ENCODE peak calls at places on chromosomes 2 and 18, in six cellular contexts. V is NCI-H2107; A is endodermal cell; Y is natural killer cell treated with Interleukin-12 subunit alpha and Interleukin-12 subunit beta and Interleukin-15 and Interleukin-18, amount 100 ng/mL, for 72 hours; R is naive thymus-derived CD8-positive, alpha-beta T cell; N is neuronal stem cell. T is an unnamed sample.

GRCh38 chr18:32610116-32610630 is 139.5 kb upstream of the GAREM1 start:
- DNase-seq in V (no peak), A (no peak), Y (no peak), R (no peak), N (no peak), T (no peak)

GRCh38 chr2:4188561-4188960 is 485.2 kb downstream of the DCDC2C start:
- DNase-seq in V (no peak), A (no peak), Y (no peak), R (no peak), N (no peak), T (no peak)

GRCh38 chr2:27582129-27582694 is 630 bp upstream of the ZNF512 start:
- DNase-seq in V (no peak), A (no peak), Y (no peak), R (no peak), N (no peak), T (no peak)

GRCh38 chr18:12315911-12316310 is 7.9 kb downstream of the TUBB6 start:
- DNase-seq in V (no peak), A (peak; percentile 24), Y (no peak), R (no peak), N (no peak), T (no peak)

GRCh38 chr18:25350561-25351201 is 1.3 kb downstream of the ZNF521 start:
- DNase-seq in V (no peak), A (peak; percentile 56), Y (no peak), R (no peak), N (peak; percentile 31), T (peak; percentile 62)

GRCh38 chr2:222038086-222038802 is 260.6 kb downstream of the PAX3 start:
- DNase-seq in V (no peak), A (no peak), Y (no peak), R (no peak), N (no peak), T (no peak)

GRCh38 chr18:78546281-78546680 is 433.3 kb upstream of the SALL3 start:
- DNase-seq in V (no peak), A (no peak), Y (no peak), R (no peak), N (no peak), T (no peak)

GRCh38 chr2:112727276-112728028 is 6.6 kb downstream of the NT5DC4 start:
- DNase-seq in V (no peak), A (peak; percentile 51), Y (no peak), R (no peak), N (no peak), T (no peak)

GRCh38 chr2:173048901-173049661 is 26.6 kb upstream of the MAP3K20 start:
- DNase-seq in V (no peak), A (no peak), Y (no peak), R (no peak), N (no peak), T (peak; percentile 87)

GRCh38 chr18:8966819-8967218 is 135.7 kb upstream of the NDUFV2 start:
- DNase-seq in V (no peak), A (no peak), Y (no peak), R (no peak), N (no peak), T (no peak)

GRCh38 chr2:223414646-223415045 is 187.5 kb downstream of the SCG2 start:
- DNase-seq in V (no peak), A (no peak), Y (no peak), R (no peak), N (no peak), T (no peak)

T was measured in lung microvascular endothelial cell.